ENCODE peak calls at places on chromosomes 5 and 9, in five cellular contexts. One of them, this sample, is unnamed.

GRCh38 chr5:124074500-124074899 is 562.5 kb downstream of the CSNK1G3 start:
- DNase-seq in Ammon's horn: no peak
- DNase-seq in naive B cell: peak; percentile 49
- DNase-seq in epithelial cell of esophagus: no peak
- DNase-seq in progenitor cell of endocrine pancreas: no peak
- DNase-seq in this sample: no peak

GRCh38 chr9:16680965-16681658 is 189.4 kb downstream of the BNC2 start:
- DNase-seq in Ammon's horn: no peak
- DNase-seq in naive B cell: no peak
- DNase-seq in epithelial cell of esophagus: no peak
- DNase-seq in progenitor cell of endocrine pancreas: no peak
- DNase-seq in this sample: no peak

GRCh38 chr9:127194881-127195713 is 69.5 kb upstream of the GARNL3 start:
- DNase-seq in Ammon's horn: no peak
- DNase-seq in naive B cell: no peak
- DNase-seq in epithelial cell of esophagus: peak; percentile 58
- DNase-seq in progenitor cell of endocrine pancreas: no peak
- DNase-seq in this sample: peak; percentile 13

GRCh38 chr9:130463141-130463540 is 18.4 kb downstream of the ASS1 start:
- DNase-seq in Ammon's horn: no peak
- DNase-seq in naive B cell: no peak
- DNase-seq in epithelial cell of esophagus: no peak
- DNase-seq in progenitor cell of endocrine pancreas: no peak
- DNase-seq in this sample: no peak

GRCh38 chr5:61901997-61902396 is 404.0 kb upstream of the KIF2A start:
- DNase-seq in Ammon's horn: no peak
- DNase-seq in naive B cell: no peak
- DNase-seq in epithelial cell of esophagus: no peak
- DNase-seq in progenitor cell of endocrine pancreas: no peak
- DNase-seq in this sample: no peak

GRCh38 chr9:120877276-120878034 is 467 bp upstream of the PHF19 start:
- DNase-seq in Ammon's horn: peak; percentile 78
- DNase-seq in naive B cell: peak; percentile 51
- DNase-seq in epithelial cell of esophagus: peak; percentile 49
- DNase-seq in progenitor cell of endocrine pancreas: peak; percentile 47
- DNase-seq in this sample: peak; percentile 69

GRCh38 chr5:158456756-158457155 is 597.8 kb upstream of the CLINT1 start:
- DNase-seq in Ammon's horn: no peak
- DNase-seq in naive B cell: no peak
- DNase-seq in epithelial cell of esophagus: peak; percentile 74
- DNase-seq in progenitor cell of endocrine pancreas: no peak
- DNase-seq in this sample: no peak

GRCh38 chr9:86326536-86326935 is 27.7 kb downstream of the TUT7 start:
- DNase-seq in Ammon's horn: peak; percentile 31
- DNase-seq in naive B cell: no peak
- DNase-seq in epithelial cell of esophagus: no peak
- DNase-seq in progenitor cell of endocrine pancreas: no peak
- DNase-seq in this sample: no peak

GRCh38 chr5:171858303-171858702 is 72.7 kb downstream of the SMIM23 start:
- DNase-seq in Ammon's horn: no peak
- DNase-seq in naive B cell: no peak
- DNase-seq in epithelial cell of esophagus: peak; percentile 16
- DNase-seq in progenitor cell of endocrine pancreas: no peak
- DNase-seq in this sample: no peak

GRCh38 chr9:68794898-68795297 is 89.9 kb downstream of the PIP5K1B start:
- DNase-seq in Ammon's horn: no peak
- DNase-seq in naive B cell: no peak
- DNase-seq in epithelial cell of esophagus: peak; percentile 47
- DNase-seq in progenitor cell of endocrine pancreas: no peak
- DNase-seq in this sample: no peak

GRCh38 chr9:40907657-40908624 is 220.5 kb downstream of the FOXD4L6 start:
- DNase-seq in Ammon's horn: no peak
- DNase-seq in naive B cell: no peak
- DNase-seq in epithelial cell of esophagus: no peak
- DNase-seq in progenitor cell of endocrine pancreas: no peak
- DNase-seq in this sample: no peak

GRCh38 chr5:138639326-138639725 is 64.1 kb upstream of the HSPA9 start:
- DNase-seq in Ammon's horn: no peak
- DNase-seq in naive B cell: no peak
- DNase-seq in epithelial cell of esophagus: no peak
- DNase-seq in progenitor cell of endocrine pancreas: no peak
- DNase-seq in this sample: no peak

GRCh38 chr9:114558027-114558675 is 29.4 kb upstream of the ATP6V1G1 start:
- DNase-seq in Ammon's horn: no peak
- DNase-seq in naive B cell: no peak
- DNase-seq in epithelial cell of esophagus: peak; percentile 47
- DNase-seq in progenitor cell of endocrine pancreas: no peak
- DNase-seq in this sample: no peak

GRCh38 chr5:440413-441180 is 2.4 kb upstream of the EXOC3 start:
- DNase-seq in Ammon's horn: no peak
- DNase-seq in naive B cell: no peak
- DNase-seq in epithelial cell of esophagus: no peak
- DNase-seq in progenitor cell of endocrine pancreas: no peak
- DNase-seq in this sample: no peak

This sample was measured in glutamatergic neuron.